ENCODE peak calls at places on chromosomes 11 and 22, in five cellular contexts. J is AG08395; L is head of caudate nucleus; B is activated T-cell treated with anti-CD3 and anti-CD28 coated beads, Interleukin-2, amount 50 U/mL, for 24 hours; G is skeletal muscle cell. A is an unnamed sample.

GRCh38 chr22:49433044-49433443 is 394.6 kb downstream of the BRD1 start:
- DNase-seq in J (no peak), G (no peak), B (no peak), L (no peak), A (no peak)

GRCh38 chr11:120273432-120273831 is 33.5 kb downstream of the POU2F3 start:
- DNase-seq in J (peak; percentile 13), B (no peak), L (no peak), G (peak; percentile 7), A (no peak)

GRCh38 chr11:128336203-128336602 is 251.2 kb downstream of the ETS1 start:
- DNase-seq in G (no peak), J (peak; percentile 18), L (no peak), B (no peak), A (peak; percentile 71)

GRCh38 chr22:32830473-32830872 is 29.0 kb downstream of the TIMP3 start:
- DNase-seq in J (no peak), B (no peak), G (no peak), L (no peak), A (no peak)

GRCh38 chr22:37230673-37231405 is 13.2 kb downstream of the RAC2 start:
- DNase-seq in B (peak; percentile 79), G (no peak), L (no peak), J (no peak), A (no peak)

GRCh38 chr22:35950262-35950661 is 78.4 kb downstream of the RBFOX2 start:
- DNase-seq in G (no peak), L (no peak), B (no peak), J (no peak), A (no peak)

GRCh38 chr22:43995057-43995685 is 28.9 kb upstream of the PARVB start:
- DNase-seq in L (no peak), B (no peak), J (no peak), G (no peak), A (no peak)

GRCh38 chr11:30585892-30586250 is 282 bp downstream of the MPPED2 start:
- DNase-seq in G (no peak), B (peak; percentile 32), J (peak; percentile 28), L (peak; percentile 58), A (no peak)

GRCh38 chr11:130553306-130553705 is 104.9 kb downstream of the ADAMTS15 start:
- DNase-seq in L (no peak), G (no peak), B (no peak), J (peak; percentile 76), A (peak; percentile 76)

GRCh38 chr22:44741929-44742328 is 10.4 kb upstream of the ARHGAP8 start:
- DNase-seq in G (no peak), B (no peak), L (no peak), J (no peak), A (no peak)

GRCh38 chr11:126991596-126991995 is 9.0 kb downstream of the KIRREL3 start:
- DNase-seq in J (peak; percentile 52), L (no peak), G (no peak), B (no peak), A (no peak)

GRCh38 chr11:60974726-60975125 is 3.2 kb downstream of the CD6 start:
- DNase-seq in G (no peak), L (peak; percentile 58), J (no peak), B (peak; percentile 64), A (no peak)